ENCODE peak calls at places on chromosomes 13 and 19, in eight cellular contexts. One of them, this sample, is unnamed.

GRCh38 chr19:58330458-58330857 is 3.7 kb downstream of the ZSCAN22 start:
- DNase-seq in brain microvascular endothelial cell: peak; percentile 59
- DNase-seq in lower lobe of right lung: no peak
- DNase-seq in stimulated activated CD4-positive, alpha-beta T cell treated with anti-CD3 and anti-CD28 coated beads, Interleukin-1b, Interleukin-23, amount 100 ng/mL, for 4 hours: no peak
- DNase-seq in AG09319: no peak
- DNase-seq in activated gamma-delta T cell treated with anti-CD3 and anti-CD28 coated beads, Interleukin-2, amount 50 U/mL, for 16 hours: no peak
- DNase-seq in DMS 273 treated with DMSO at 0.1 percent for 48 hours: peak; percentile 6
- DNase-seq in HFFc6: peak; percentile 60
- DNase-seq in this sample: peak; percentile 80

GRCh38 chr13:24606486-24607170 is 73.6 kb upstream of the ATP12A start:
- DNase-seq in brain microvascular endothelial cell: no peak
- DNase-seq in lower lobe of right lung: no peak
- DNase-seq in stimulated activated CD4-positive, alpha-beta T cell treated with anti-CD3 and anti-CD28 coated beads, Interleukin-1b, Interleukin-23, amount 100 ng/mL, for 4 hours: no peak
- DNase-seq in AG09319: no peak
- DNase-seq in activated gamma-delta T cell treated with anti-CD3 and anti-CD28 coated beads, Interleukin-2, amount 50 U/mL, for 16 hours: no peak
- DNase-seq in DMS 273 treated with DMSO at 0.1 percent for 48 hours: no peak
- DNase-seq in HFFc6: no peak
- DNase-seq in this sample: no peak

GRCh38 chr13:109123971-109124370 is 494.6 kb downstream of the MYO16 start:
- DNase-seq in brain microvascular endothelial cell: no peak
- DNase-seq in lower lobe of right lung: no peak
- DNase-seq in stimulated activated CD4-positive, alpha-beta T cell treated with anti-CD3 and anti-CD28 coated beads, Interleukin-1b, Interleukin-23, amount 100 ng/mL, for 4 hours: no peak
- DNase-seq in AG09319: no peak
- DNase-seq in activated gamma-delta T cell treated with anti-CD3 and anti-CD28 coated beads, Interleukin-2, amount 50 U/mL, for 16 hours: no peak
- DNase-seq in DMS 273 treated with DMSO at 0.1 percent for 48 hours: no peak
- DNase-seq in HFFc6: no peak
- DNase-seq in this sample: no peak

GRCh38 chr13:100594731-100595130 is 6.1 kb upstream of the GGACT start:
- DNase-seq in brain microvascular endothelial cell: no peak
- DNase-seq in lower lobe of right lung: no peak
- DNase-seq in stimulated activated CD4-positive, alpha-beta T cell treated with anti-CD3 and anti-CD28 coated beads, Interleukin-1b, Interleukin-23, amount 100 ng/mL, for 4 hours: no peak
- DNase-seq in AG09319: no peak
- DNase-seq in activated gamma-delta T cell treated with anti-CD3 and anti-CD28 coated beads, Interleukin-2, amount 50 U/mL, for 16 hours: no peak
- DNase-seq in DMS 273 treated with DMSO at 0.1 percent for 48 hours: no peak
- DNase-seq in HFFc6: no peak
- DNase-seq in this sample: no peak

GRCh38 chr19:58399903-58400637 is 4.6 kb downstream of the RNF225 start:
- DNase-seq in brain microvascular endothelial cell: no peak
- DNase-seq in lower lobe of right lung: no peak
- DNase-seq in stimulated activated CD4-positive, alpha-beta T cell treated with anti-CD3 and anti-CD28 coated beads, Interleukin-1b, Interleukin-23, amount 100 ng/mL, for 4 hours: no peak
- DNase-seq in AG09319: no peak
- DNase-seq in activated gamma-delta T cell treated with anti-CD3 and anti-CD28 coated beads, Interleukin-2, amount 50 U/mL, for 16 hours: no peak
- DNase-seq in DMS 273 treated with DMSO at 0.1 percent for 48 hours: no peak
- DNase-seq in HFFc6: no peak
- DNase-seq in this sample: no peak

GRCh38 chr13:41782086-41782485 is 178.8 kb downstream of the VWA8 start:
- DNase-seq in brain microvascular endothelial cell: no peak
- DNase-seq in lower lobe of right lung: no peak
- DNase-seq in stimulated activated CD4-positive, alpha-beta T cell treated with anti-CD3 and anti-CD28 coated beads, Interleukin-1b, Interleukin-23, amount 100 ng/mL, for 4 hours: no peak
- DNase-seq in AG09319: no peak
- DNase-seq in activated gamma-delta T cell treated with anti-CD3 and anti-CD28 coated beads, Interleukin-2, amount 50 U/mL, for 16 hours: no peak
- DNase-seq in DMS 273 treated with DMSO at 0.1 percent for 48 hours: no peak
- DNase-seq in HFFc6: no peak
- DNase-seq in this sample: no peak

GRCh38 chr19:2315818-2316353 is 7.9 kb upstream of the LINGO3 start:
- DNase-seq in brain microvascular endothelial cell: peak; percentile 35
- DNase-seq in lower lobe of right lung: peak; percentile 88
- DNase-seq in stimulated activated CD4-positive, alpha-beta T cell treated with anti-CD3 and anti-CD28 coated beads, Interleukin-1b, Interleukin-23, amount 100 ng/mL, for 4 hours: no peak
- DNase-seq in AG09319: no peak
- DNase-seq in activated gamma-delta T cell treated with anti-CD3 and anti-CD28 coated beads, Interleukin-2, amount 50 U/mL, for 16 hours: no peak
- DNase-seq in DMS 273 treated with DMSO at 0.1 percent for 48 hours: no peak
- DNase-seq in HFFc6: peak; percentile 39
- DNase-seq in this sample: no peak

GRCh38 chr13:35723820-35724219 is 247.3 kb upstream of the MAB21L1 start:
- DNase-seq in brain microvascular endothelial cell: peak; percentile 78
- DNase-seq in lower lobe of right lung: no peak
- DNase-seq in stimulated activated CD4-positive, alpha-beta T cell treated with anti-CD3 and anti-CD28 coated beads, Interleukin-1b, Interleukin-23, amount 100 ng/mL, for 4 hours: no peak
- DNase-seq in AG09319: no peak
- DNase-seq in activated gamma-delta T cell treated with anti-CD3 and anti-CD28 coated beads, Interleukin-2, amount 50 U/mL, for 16 hours: no peak
- DNase-seq in DMS 273 treated with DMSO at 0.1 percent for 48 hours: no peak
- DNase-seq in HFFc6: peak; percentile 57
- DNase-seq in this sample: no peak

GRCh38 chr13:109336730-109337129 is 449.7 kb downstream of the IRS2 start:
- DNase-seq in brain microvascular endothelial cell: peak; percentile 80
- DNase-seq in lower lobe of right lung: no peak
- DNase-seq in stimulated activated CD4-positive, alpha-beta T cell treated with anti-CD3 and anti-CD28 coated beads, Interleukin-1b, Interleukin-23, amount 100 ng/mL, for 4 hours: no peak
- DNase-seq in AG09319: peak; percentile 16
- DNase-seq in activated gamma-delta T cell treated with anti-CD3 and anti-CD28 coated beads, Interleukin-2, amount 50 U/mL, for 16 hours: no peak
- DNase-seq in DMS 273 treated with DMSO at 0.1 percent for 48 hours: no peak
- DNase-seq in HFFc6: peak; percentile 76
- DNase-seq in this sample: no peak

GRCh38 chr19:10167459-10167858 is 27.3 kb downstream of the DNMT1 start:
- DNase-seq in brain microvascular endothelial cell: no peak
- DNase-seq in lower lobe of right lung: no peak
- DNase-seq in stimulated activated CD4-positive, alpha-beta T cell treated with anti-CD3 and anti-CD28 coated beads, Interleukin-1b, Interleukin-23, amount 100 ng/mL, for 4 hours: no peak
- DNase-seq in AG09319: no peak
- DNase-seq in activated gamma-delta T cell treated with anti-CD3 and anti-CD28 coated beads, Interleukin-2, amount 50 U/mL, for 16 hours: no peak
- DNase-seq in DMS 273 treated with DMSO at 0.1 percent for 48 hours: no peak
- DNase-seq in HFFc6: no peak
- DNase-seq in this sample: no peak

GRCh38 chr13:79678100-79678499 is 197.1 kb downstream of the NDFIP2 start:
- DNase-seq in brain microvascular endothelial cell: peak; percentile 21
- DNase-seq in lower lobe of right lung: no peak
- DNase-seq in stimulated activated CD4-positive, alpha-beta T cell treated with anti-CD3 and anti-CD28 coated beads, Interleukin-1b, Interleukin-23, amount 100 ng/mL, for 4 hours: no peak
- DNase-seq in AG09319: no peak
- DNase-seq in activated gamma-delta T cell treated with anti-CD3 and anti-CD28 coated beads, Interleukin-2, amount 50 U/mL, for 16 hours: no peak
- DNase-seq in DMS 273 treated with DMSO at 0.1 percent for 48 hours: no peak
- DNase-seq in HFFc6: peak; percentile 42
- DNase-seq in this sample: peak; percentile 12

GRCh38 chr19:52963229-52963760 is 614 bp upstream of the ZNF816 start:
- DNase-seq in brain microvascular endothelial cell: no peak
- DNase-seq in lower lobe of right lung: no peak
- DNase-seq in stimulated activated CD4-positive, alpha-beta T cell treated with anti-CD3 and anti-CD28 coated beads, Interleukin-1b, Interleukin-23, amount 100 ng/mL, for 4 hours: no peak
- DNase-seq in AG09319: no peak
- DNase-seq in activated gamma-delta T cell treated with anti-CD3 and anti-CD28 coated beads, Interleukin-2, amount 50 U/mL, for 16 hours: no peak
- DNase-seq in DMS 273 treated with DMSO at 0.1 percent for 48 hours: no peak
- DNase-seq in HFFc6: no peak
- DNase-seq in this sample: no peak

GRCh38 chr19:18809149-18809978 is 18.3 kb upstream of the COMP start:
- DNase-seq in brain microvascular endothelial cell: peak; percentile 13
- DNase-seq in lower lobe of right lung: no peak
- DNase-seq in stimulated activated CD4-positive, alpha-beta T cell treated with anti-CD3 and anti-CD28 coated beads, Interleukin-1b, Interleukin-23, amount 100 ng/mL, for 4 hours: no peak
- DNase-seq in AG09319: peak; percentile 67
- DNase-seq in activated gamma-delta T cell treated with anti-CD3 and anti-CD28 coated beads, Interleukin-2, amount 50 U/mL, for 16 hours: no peak
- DNase-seq in DMS 273 treated with DMSO at 0.1 percent for 48 hours: no peak
- DNase-seq in HFFc6: peak; percentile 76
- DNase-seq in this sample: no peak

GRCh38 chr13:69274231-69274630 is 833.4 kb upstream of the ATXN8OS start:
- DNase-seq in brain microvascular endothelial cell: no peak
- DNase-seq in lower lobe of right lung: no peak
- DNase-seq in stimulated activated CD4-positive, alpha-beta T cell treated with anti-CD3 and anti-CD28 coated beads, Interleukin-1b, Interleukin-23, amount 100 ng/mL, for 4 hours: no peak
- DNase-seq in AG09319: no peak
- DNase-seq in activated gamma-delta T cell treated with anti-CD3 and anti-CD28 coated beads, Interleukin-2, amount 50 U/mL, for 16 hours: no peak
- DNase-seq in DMS 273 treated with DMSO at 0.1 percent for 48 hours: no peak
- DNase-seq in HFFc6: no peak
- DNase-seq in this sample: peak; percentile 70

GRCh38 chr19:294819-295686 is 3.9 kb upstream of the PLPP2 start:
- DNase-seq in brain microvascular endothelial cell: peak; percentile 18
- DNase-seq in lower lobe of right lung: peak; percentile 67
- DNase-seq in stimulated activated CD4-positive, alpha-beta T cell treated with anti-CD3 and anti-CD28 coated beads, Interleukin-1b, Interleukin-23, amount 100 ng/mL, for 4 hours: peak; percentile 41
- DNase-seq in AG09319: no peak
- DNase-seq in activated gamma-delta T cell treated with anti-CD3 and anti-CD28 coated beads, Interleukin-2, amount 50 U/mL, for 16 hours: peak; percentile 19
- DNase-seq in DMS 273 treated with DMSO at 0.1 percent for 48 hours: no peak
- DNase-seq in HFFc6: no peak
- DNase-seq in this sample: peak; percentile 23

GRCh38 chr13:43544011-43544410 is 242.8 kb downstream of the ENOX1 start:
- DNase-seq in brain microvascular endothelial cell: peak; percentile 56
- DNase-seq in lower lobe of right lung: no peak
- DNase-seq in stimulated activated CD4-positive, alpha-beta T cell treated with anti-CD3 and anti-CD28 coated beads, Interleukin-1b, Interleukin-23, amount 100 ng/mL, for 4 hours: no peak
- DNase-seq in AG09319: no peak
- DNase-seq in activated gamma-delta T cell treated with anti-CD3 and anti-CD28 coated beads, Interleukin-2, amount 50 U/mL, for 16 hours: no peak
- DNase-seq in DMS 273 treated with DMSO at 0.1 percent for 48 hours: no peak
- DNase-seq in HFFc6: peak; percentile 64
- DNase-seq in this sample: no peak

This sample was measured in RKO.